ENCODE peak calls at places on chromosomes 3 and 15, in ten cellular contexts. L is stomach, X is transverse colon, Y is sigmoid colon, Z is A549, B is heart left ventricle, M is prostate gland, V is uterus, O is H1, F is ovary. C is an unnamed sample.

GRCh38 chr3:183254816-183255730 is 2.0 kb downstream of the B3GNT5 start:
- DNase-seq in L (peak), X (no peak), Y (peak), Z (no peak), B (no peak), M (no peak), V (no peak), O (no peak), F (no peak), C (peak)

GRCh38 chr15:38072507-38073277 is 138.3 kb downstream of the TMCO5A start:
- DNase-seq in L (peak), X (peak), Y (peak), Z (peak), B (peak), M (peak), V (peak), O (peak), F (peak), C (peak)

GRCh38 chr3:9826815-9827574 is 16.8 kb downstream of the RPUSD3 start:
- DNase-seq in L (no peak), X (peak), Y (peak), Z (peak), B (no peak), M (no peak), V (no peak), O (peak), F (no peak), C (no peak)

GRCh38 chr3:125591116-125591755 is 4.1 kb downstream of the OSBPL11 start:
- DNase-seq in L (no peak), X (no peak), Y (no peak), Z (no peak), B (no peak), M (no peak), V (no peak), O (no peak), F (no peak), C (no peak)

GRCh38 chr15:44435893-44436667 is 8.7 kb downstream of the CTDSPL2 start:
- DNase-seq in L (no peak), X (no peak), Y (no peak), Z (no peak), B (no peak), M (no peak), V (no peak), O (no peak), F (no peak), C (no peak)

GRCh38 chr15:100761253-100761935 is 118.2 kb upstream of the ALDH1A3 start:
- DNase-seq in L (no peak), X (no peak), Y (no peak), Z (no peak), B (no peak), M (no peak), V (no peak), O (no peak), F (no peak), C (no peak)

GRCh38 chr3:131020122-131020693 is 6.4 kb downstream of the ASTE1 start:
- DNase-seq in L (no peak), X (no peak), Y (no peak), Z (no peak), B (no peak), M (no peak), V (no peak), O (no peak), F (no peak), C (no peak)

GRCh38 chr3:113758389-113759029 is 11.7 kb downstream of the ATP6V1A start:
- DNase-seq in L (no peak), X (no peak), Y (no peak), Z (no peak), B (no peak), M (no peak), V (no peak), O (no peak), F (no peak), C (no peak)

GRCh38 chr3:67940200-67940952 is 286.0 kb upstream of the SUCLG2 start:
- DNase-seq in L (no peak), X (peak), Y (no peak), Z (no peak), B (peak), M (no peak), V (no peak), O (no peak), F (no peak), C (peak)

GRCh38 chr3:112357888-112358287 is 24.9 kb downstream of the CD200 start:
- DNase-seq in L (no peak), X (no peak), Y (no peak), Z (no peak), B (peak), M (no peak), V (no peak), O (no peak), F (no peak), C (no peak)

GRCh38 chr3:152183473-152183872 is 85.3 kb upstream of the MBNL1 start:
- DNase-seq in L (peak), X (no peak), Y (no peak), Z (no peak), B (peak), M (no peak), V (peak), O (peak), F (peak), C (peak)

GRCh38 chr3:68173230-68173629 is 518.8 kb upstream of the SUCLG2 start:
- DNase-seq in L (no peak), X (no peak), Y (no peak), Z (no peak), B (no peak), M (no peak), V (no peak), O (no peak), F (no peak), C (no peak)

GRCh38 chr3:191721390-191721801 is 260.4 kb downstream of the PYDC2 start:
- DNase-seq in L (no peak), X (no peak), Y (no peak), Z (no peak), B (no peak), M (no peak), V (no peak), O (no peak), F (no peak), C (no peak)

GRCh38 chr3:141926929-141927328 is 50.5 kb downstream of the ATP1B3 start:
- DNase-seq in L (no peak), X (no peak), Y (no peak), Z (no peak), B (no peak), M (no peak), V (peak), O (peak), F (peak), C (no peak)

GRCh38 chr3:16910207-16910606 is 25.5 kb downstream of the PLCL2 start:
- DNase-seq in L (no peak), X (no peak), Y (no peak), Z (no peak), B (no peak), M (no peak), V (no peak), O (no peak), F (no peak), C (no peak)

GRCh38 chr3:186235554-186235953 is 126.5 kb downstream of the DGKG start:
- DNase-seq in L (no peak), X (no peak), Y (no peak), Z (no peak), B (no peak), M (no peak), V (no peak), O (no peak), F (no peak), C (no peak)

GRCh38 chr3:100389025-100389424 is 11.9 kb downstream of the TOMM70 start:
- DNase-seq in L (no peak), X (no peak), Y (no peak), Z (no peak), B (no peak), M (no peak), V (no peak), O (no peak), F (no peak), C (no peak)

GRCh38 chr3:100384735-100385134 is 16.2 kb downstream of the TOMM70 start:
- DNase-seq in L (no peak), X (no peak), Y (no peak), Z (no peak), B (no peak), M (no peak), V (no peak), O (no peak), F (no peak), C (no peak)

DNA sequence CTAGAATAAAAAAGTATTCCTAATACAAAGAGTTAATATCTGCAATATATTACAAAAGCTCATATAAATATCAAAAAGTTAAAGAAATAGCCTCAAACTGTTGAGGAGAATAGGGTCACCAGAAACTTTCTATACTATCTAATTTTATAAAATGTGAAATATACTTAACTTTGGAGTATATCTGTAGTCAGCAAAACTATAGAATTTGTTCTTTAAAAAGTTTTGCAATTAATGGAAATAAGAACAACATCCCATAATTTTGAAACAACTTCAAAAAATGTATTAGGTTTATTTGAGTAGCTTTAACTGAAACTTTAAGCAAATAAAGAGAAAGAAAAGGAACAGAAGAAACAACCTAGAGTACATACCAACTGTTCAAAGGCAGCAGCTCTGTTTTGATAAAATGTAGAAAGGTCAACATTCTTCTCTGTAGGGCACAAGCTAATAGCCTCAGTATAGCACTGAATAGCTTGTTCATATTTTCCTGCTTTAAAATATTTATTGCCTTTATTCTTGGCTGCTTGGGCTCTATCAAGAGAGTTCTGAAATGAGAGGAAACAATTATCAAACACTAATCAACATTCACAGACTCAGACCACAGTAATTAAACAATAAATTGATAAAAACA is 14.3 kb downstream of the TOMM70 start:
- DNase-seq in L (no peak), X (no peak), Y (no peak), Z (no peak), B (no peak), M (no peak), V (no peak), O (no peak), F (no peak), C (no peak)
- TF ChIP-seq POLR2A in L (no peak), X (no peak), Y (no peak), Z (no peak), B (no peak), M (no peak), V (no peak), O (no peak), F (no peak), C (no peak)

DNA sequence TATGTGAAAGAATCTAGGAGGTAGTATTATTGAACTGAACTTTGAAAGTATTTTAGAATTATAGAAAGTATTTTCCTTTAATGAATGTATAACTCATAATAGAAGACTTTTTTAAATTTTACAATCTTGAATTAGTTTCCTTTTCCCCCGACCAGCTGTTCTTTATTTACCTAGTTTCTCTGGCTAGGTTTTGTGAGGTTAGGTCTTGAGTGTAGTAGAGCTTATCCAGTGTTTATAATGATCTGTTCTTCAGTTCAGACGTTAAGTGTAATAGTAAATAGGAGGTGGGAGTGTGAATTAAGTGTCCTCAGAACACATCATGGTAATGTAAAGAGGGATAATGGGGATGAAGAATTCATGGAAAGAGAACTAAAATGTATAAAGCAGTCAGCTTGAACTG is 93.8 kb downstream of the MYRIP start:
- DNase-seq in L (no peak), X (no peak), Y (no peak), Z (no peak), B (no peak), M (no peak), V (no peak), O (no peak), F (no peak), C (no peak)
- TF ChIP-seq CTCF in L (no peak), X (no peak), Y (no peak), Z (no peak), B (no peak), M (no peak), V (no peak), O (no peak), F (no peak), C (no peak)

DNA sequence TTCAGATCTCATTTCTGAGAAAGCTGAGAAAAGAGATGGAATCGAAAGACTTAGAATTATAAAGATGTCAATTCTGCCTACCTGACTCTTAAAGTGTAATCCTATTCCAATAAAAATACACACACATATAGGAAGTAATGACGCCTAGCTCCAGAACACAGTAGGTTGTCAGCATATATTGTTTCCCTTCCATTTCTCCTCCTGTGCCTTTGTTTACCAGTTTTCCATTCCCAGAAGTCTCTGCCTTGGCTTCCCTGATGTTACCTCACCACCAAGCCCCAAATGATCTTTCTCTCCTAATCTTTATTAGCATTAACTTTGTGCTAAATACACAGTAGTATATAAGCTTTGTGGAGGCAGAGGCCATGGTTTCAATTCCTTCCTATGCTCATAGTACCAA is 40.0 kb downstream of the TM4SF4 start:
- DNase-seq in L (no peak), X (no peak), Y (no peak), Z (no peak), B (no peak), M (no peak), V (no peak), O (no peak), F (no peak), C (no peak)
- TF ChIP-seq POLR2A in L (no peak), X (no peak), Y (no peak), Z (no peak), B (no peak), M (no peak), V (no peak), O (no peak), F (no peak), C (no peak)

DNA sequence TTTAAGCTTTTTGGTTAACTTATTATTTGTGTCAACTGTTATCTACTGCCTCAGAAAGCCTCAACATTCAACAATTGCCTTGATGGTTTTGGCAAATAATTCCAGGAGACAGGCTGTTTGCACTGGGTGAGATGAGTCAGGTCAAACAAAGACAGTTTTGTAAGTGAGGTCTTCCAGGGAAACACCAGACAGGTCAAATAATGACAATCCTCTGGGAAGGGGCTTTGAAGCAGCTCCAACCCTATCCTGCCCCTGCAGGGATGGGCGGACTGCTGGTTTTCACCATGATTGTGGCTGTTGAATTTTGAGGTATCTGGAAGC is 79.4 kb upstream of the PRR23E start:
- DNase-seq in L (no peak), X (no peak), Y (no peak), Z (no peak), B (no peak), M (no peak), V (no peak), O (no peak), F (no peak), C (no peak)
- TF ChIP-seq CTCF in L (no peak), X (no peak), Y (no peak), Z (no peak), B (no peak), M (no peak), V (no peak), O (no peak), F (no peak), C (no peak)

DNA sequence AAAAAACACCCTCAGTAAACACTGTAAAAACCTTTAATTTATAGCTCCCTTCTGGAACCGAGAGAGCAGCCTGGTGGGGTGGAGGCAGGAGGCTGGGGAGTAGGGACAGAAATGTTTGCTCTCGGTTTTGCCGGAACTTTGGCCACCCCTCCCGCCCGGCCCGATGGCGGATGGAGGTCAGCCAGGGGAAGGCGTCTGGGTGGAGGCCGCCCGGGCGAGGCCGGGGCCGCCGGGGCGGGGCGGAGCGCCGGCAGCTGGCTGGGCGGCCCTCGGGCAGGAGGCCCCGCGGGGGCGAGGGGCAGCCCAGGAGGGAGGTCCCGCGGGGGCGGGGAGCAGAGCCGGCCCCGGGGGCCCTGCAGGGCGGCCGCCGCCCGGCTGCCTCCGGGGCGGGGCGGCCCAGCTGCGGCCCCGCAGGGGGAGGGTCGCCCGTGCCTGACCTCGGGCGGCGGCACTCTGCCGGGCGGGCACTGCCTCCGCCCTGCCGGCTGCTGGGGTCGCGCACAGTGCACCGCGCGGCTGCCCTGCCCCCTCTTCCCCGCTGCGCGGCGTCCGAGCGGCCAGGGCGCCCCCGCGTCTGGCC is 829 bp upstream of the SKIL start:
- DNase-seq in L (peak), X (peak), Y (peak), Z (peak), B (peak), M (peak), V (peak), O (peak), F (peak), C (peak)
- TF ChIP-seq POLR2A in L (no peak), X (peak), Y (no peak), Z (peak), B (no peak), M (no peak), V (no peak), O (no peak), F (no peak), C (no peak)

GRCh38 chr3:40173291-40173710 is 136.2 kb upstream of the EIF1B start:
- DNase-seq in L (no peak), X (no peak), Y (no peak), Z (no peak), B (no peak), M (no peak), V (no peak), O (no peak), F (no peak), C (peak)

GRCh38 chr3:40181182-40181581 is 128.3 kb upstream of the EIF1B start:
- DNase-seq in L (no peak), X (no peak), Y (no peak), Z (no peak), B (no peak), M (no peak), V (no peak), O (peak), F (no peak), C (no peak)

GRCh38 chr3:40178012-40178594 is 131.4 kb upstream of the EIF1B start:
- DNase-seq in L (no peak), X (no peak), Y (no peak), Z (no peak), B (no peak), M (no peak), V (no peak), O (no peak), F (no peak), C (no peak)

DNA sequence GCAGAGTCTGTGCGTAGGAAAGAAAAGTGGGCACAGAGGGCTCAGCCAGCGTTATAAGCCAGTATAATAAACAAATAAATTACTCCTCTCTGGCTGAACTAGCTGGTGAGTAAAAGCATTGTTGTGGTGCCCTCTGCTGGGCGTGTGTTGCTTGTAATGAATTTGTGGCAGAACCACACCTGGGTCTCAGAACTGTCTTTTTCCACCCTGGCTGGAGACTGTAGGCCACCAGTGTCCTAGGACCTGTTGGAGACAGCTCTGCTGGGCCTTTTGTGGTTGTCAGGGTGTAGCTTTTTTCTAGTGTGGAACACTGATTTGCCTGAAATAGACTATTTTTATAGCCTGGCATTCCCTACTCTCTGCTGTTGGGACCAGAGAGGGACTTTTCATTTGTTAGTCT is 130.5 kb upstream of the EIF1B start:
- DNase-seq in L (peak), X (peak), Y (peak), Z (peak), B (peak), M (peak), V (peak), O (peak), F (peak), C (peak)
- TF ChIP-seq CTCF in L (no peak), X (peak), Y (no peak), Z (peak), B (peak), M (peak), V (peak), O (peak), F (peak), C (peak)

GRCh38 chr3:31285808-31286486 is 246.8 kb upstream of the STT3B start:
- DNase-seq in L (no peak), X (no peak), Y (no peak), Z (no peak), B (no peak), M (peak), V (no peak), O (no peak), F (no peak), C (no peak)
- TF ChIP-seq POLR2A in L (no peak), X (no peak), Y (no peak), Z (no peak), B (no peak), M (no peak), V (no peak), O (no peak), F (no peak), C (no peak)

DNA sequence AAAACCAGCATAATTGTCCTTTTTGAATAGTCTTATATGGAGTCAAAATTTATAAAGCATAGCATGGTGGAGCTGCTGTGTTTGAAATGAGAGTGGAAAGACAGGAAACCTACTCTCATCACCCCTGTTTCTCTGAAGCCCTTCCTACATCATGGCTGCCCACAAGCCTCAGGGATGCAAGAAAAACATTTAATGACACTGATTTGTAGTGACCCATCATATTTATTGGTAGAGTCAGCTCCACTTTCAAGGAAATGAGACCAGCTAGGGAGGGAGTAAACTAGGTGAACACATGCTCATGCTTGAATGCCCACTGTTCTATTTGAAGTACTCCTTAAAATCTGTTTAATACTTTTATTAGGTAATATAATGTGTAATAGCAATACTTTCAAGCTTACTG is 494.3 kb upstream of the KCNMB2 start:
- DNase-seq in L (no peak), X (no peak), Y (no peak), Z (no peak), B (no peak), M (no peak), V (no peak), O (no peak), F (no peak), C (no peak)
- TF ChIP-seq CTCF in L (no peak), X (no peak), Y (no peak), Z (no peak), B (no peak), M (no peak), V (no peak), O (no peak), F (no peak), C (no peak)

GRCh38 chr3:72818092-72818721 is 30.0 kb downstream of the SHQ1 start:
- DNase-seq in L (no peak), X (no peak), Y (no peak), Z (peak), B (no peak), M (peak), V (no peak), O (no peak), F (no peak), C (peak)
- TF ChIP-seq POLR2A in L (no peak), X (no peak), Y (no peak), Z (no peak), B (no peak), M (no peak), V (no peak), O (no peak), F (no peak), C (no peak)

GRCh38 chr15:53512029-53512428 is 247.4 kb downstream of the WDR72 start:
- DNase-seq in L (no peak), X (no peak), Y (no peak), Z (no peak), B (no peak), M (no peak), V (no peak), O (no peak), F (no peak), C (no peak)
- TF ChIP-seq CTCF in L (no peak), X (no peak), Y (no peak), Z (peak), B (peak), M (no peak), V (no peak), O (peak), F (no peak), C (no peak)

C was measured in testis.